ENCODE peak calls at places on chromosomes 1 and 21, in six cellular contexts. J is H9, T is H1, I is mesenchymal stem cell, P is neuronal stem cell, O is trophoblast cell. V is an unnamed sample.

GRCh38 chr1:99766378-99766800 is at the start of gene FRRS1:
- DNase-seq in I (peak), J (peak), O (peak), P (peak), T (no peak), V (peak)

GRCh38 chr1:30713211-30713770 is 10.1 kb downstream of the MATN1 start:
- DNase-seq in O (no peak), P (no peak), I (no peak), T (no peak), J (no peak), V (peak)

GRCh38 chr1:16183765-16184556 is 28.1 kb upstream of the EPHA2 start:
- DNase-seq in J (no peak), P (no peak), O (no peak), T (no peak), I (no peak), V (no peak)

GRCh38 chr1:73635021-73635420 is 563.0 kb downstream of the LRRIQ3 start:
- DNase-seq in J (no peak), P (no peak), I (peak), T (no peak), O (no peak), V (no peak)

GRCh38 chr1:68961143-68961542 is 464.3 kb upstream of the DEPDC1 start:
- DNase-seq in O (no peak), I (no peak), P (no peak), J (no peak), T (no peak), V (no peak)

GRCh38 chr1:208868554-208868953 is 624.4 kb upstream of the PLXNA2 start:
- DNase-seq in J (no peak), I (no peak), O (no peak), P (no peak), T (no peak), V (no peak)

GRCh38 chr1:34685225-34685624 is 69.6 kb upstream of the GJB5 start:
- DNase-seq in T (no peak), I (no peak), P (no peak), O (no peak), J (no peak), V (no peak)

GRCh38 chr1:33346921-33347649 is 26.2 kb upstream of the A3GALT2 start:
- DNase-seq in O (no peak), J (no peak), T (no peak), P (no peak), I (peak), V (peak)

DNA sequence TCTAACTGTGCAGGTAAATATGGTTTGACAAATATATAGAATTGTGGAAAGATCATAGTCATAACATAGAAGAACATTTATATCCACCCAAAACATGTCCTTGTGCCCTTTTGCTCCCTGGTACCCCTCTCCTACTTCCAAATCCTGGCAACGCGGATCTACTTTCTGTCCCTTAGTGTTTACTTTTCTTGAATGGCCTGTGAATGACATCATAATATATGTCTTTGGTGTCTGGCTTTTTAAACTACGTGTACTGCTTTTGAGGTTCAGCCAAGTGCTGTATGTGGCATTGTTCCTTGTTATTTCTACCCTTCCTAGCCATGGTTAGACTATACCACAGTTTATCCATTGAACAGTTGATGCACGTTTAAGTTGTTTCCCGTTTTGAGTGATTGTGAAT is 155.6 kb downstream of the SDCCAG8 start:
- DNase-seq in I (no peak), J (no peak), O (no peak), P (no peak), T (no peak), V (no peak)
- H4K8ac ChIP-seq in I (no peak), J (no peak), O (no peak), P (no peak), T (no peak), V (no peak)

GRCh38 chr1:109876617-109877319 is 33.9 kb upstream of the CSF1 start:
- DNase-seq in I (peak), O (no peak), T (peak), P (no peak), J (peak), V (peak)
- H3K4ac ChIP-seq in I (peak), O (peak), T (no peak), P (peak), J (no peak), V (peak)

DNA sequence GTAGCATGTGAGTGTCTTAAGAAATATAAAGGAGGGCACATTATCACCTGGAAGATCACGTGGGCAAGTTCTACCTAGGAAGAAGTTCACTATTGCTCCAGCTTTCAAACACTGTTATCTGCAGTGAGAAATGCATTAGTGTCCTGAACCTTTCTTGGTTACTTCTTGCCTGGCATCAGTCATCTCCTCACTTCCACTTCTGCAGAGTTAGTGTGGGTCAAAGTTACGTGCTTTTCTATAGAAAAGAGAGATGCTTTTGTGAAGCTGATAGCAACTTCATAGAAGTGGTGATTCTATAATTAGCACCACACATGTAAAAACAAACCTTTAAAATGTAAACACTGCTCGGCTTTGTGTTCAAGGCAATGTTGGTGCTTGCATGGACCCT is 57.2 kb downstream of the MRPS6 start:
- DNase-seq in P (no peak), O (no peak), J (no peak), T (no peak), I (no peak), V (no peak)
- H4K8ac ChIP-seq in P (no peak), O (no peak), J (no peak), T (no peak), I (no peak), V (peak)

DNA sequence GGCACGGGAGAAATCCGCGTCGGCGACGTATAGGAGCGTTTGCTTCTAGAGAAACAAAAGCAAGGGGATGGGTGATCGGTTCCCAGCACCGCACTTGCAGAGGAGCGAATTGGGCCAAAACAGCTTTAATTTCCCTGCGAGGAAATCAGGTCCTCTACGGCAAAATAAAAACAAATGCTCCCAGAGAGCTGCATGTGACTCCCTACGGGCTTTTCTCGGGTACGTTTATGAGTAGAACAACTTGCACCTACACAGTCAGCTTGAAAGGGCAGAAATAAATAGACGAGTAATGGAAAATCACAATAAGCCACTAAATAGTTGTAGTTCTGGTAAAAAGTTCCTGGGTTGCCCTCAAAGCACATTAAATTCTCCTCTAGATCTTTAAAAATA is 1.2 kb downstream of the NHLH2 start:
- DNase-seq in I (peak), J (no peak), O (no peak), P (no peak), T (no peak), V (no peak)
- H3K4ac ChIP-seq in I (no peak), J (no peak), O (peak), P (no peak), T (peak), V (no peak)

GRCh38 chr1:110034451-110035235 is at the start of gene STRIP1:
- DNase-seq in P (peak), J (peak), O (peak), I (peak), T (peak), V (peak)

GRCh38 chr1:110033421-110033820 is 1.0 kb upstream of the STRIP1 start:
- DNase-seq in J (no peak), P (no peak), T (no peak), I (no peak), O (no peak), V (no peak)

GRCh38 chr1:110032327-110032726 is 2.1 kb upstream of the STRIP1 start:
- DNase-seq in O (no peak), P (no peak), J (no peak), I (no peak), T (no peak), V (no peak)

GRCh38 chr1:110035236-110035752 is 870 bp downstream of the STRIP1 start:
- DNase-seq in J (no peak), I (no peak), T (no peak), O (no peak), P (peak), V (peak)

DNA sequence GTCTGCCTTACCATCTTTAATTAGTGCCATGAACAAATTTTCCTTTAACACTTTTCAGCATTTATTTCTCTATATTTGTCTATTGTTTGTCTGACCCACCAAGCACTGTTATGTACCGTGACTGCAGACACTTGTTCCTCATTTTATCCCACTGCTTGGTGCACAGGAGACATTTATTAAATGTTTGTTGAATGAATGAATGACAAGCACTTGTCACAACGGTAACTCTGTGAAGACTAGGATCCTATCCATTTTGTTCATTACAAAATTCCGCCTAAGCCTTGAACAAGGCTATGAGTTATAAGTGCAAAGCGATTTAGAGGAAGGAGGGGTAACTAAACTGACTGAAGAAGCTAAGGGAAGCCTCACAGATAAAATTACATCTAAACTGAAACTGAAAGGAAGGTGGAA is 379 bp upstream of the STRIP1 start:
- DNase-seq in T (no peak), P (no peak), O (no peak), J (no peak), I (no peak), V (no peak)
- H4K8ac ChIP-seq in T (no peak), P (no peak), O (no peak), J (peak), I (no peak), V (peak)

GRCh38 chr1:175844877-175845276 is 101.5 kb upstream of the TNR start:
- DNase-seq in J (no peak), O (no peak), P (no peak), I (no peak), T (no peak), V (no peak)

GRCh38 chr1:175840787-175841186 is 97.4 kb upstream of the TNR start:
- DNase-seq in I (no peak), P (no peak), J (no peak), T (no peak), O (no peak), V (no peak)

GRCh38 chr1:175841613-175842234 is 98.3 kb upstream of the TNR start:
- DNase-seq in T (no peak), I (no peak), O (no peak), J (no peak), P (no peak), V (no peak)

GRCh38 chr1:175842545-175842944 is 99.2 kb upstream of the TNR start:
- DNase-seq in P (no peak), T (no peak), I (no peak), O (no peak), J (no peak), V (no peak)

GRCh38 chr1:175839678-175840669 is 96.6 kb upstream of the TNR start:
- DNase-seq in P (no peak), T (no peak), O (no peak), J (no peak), I (peak), V (no peak)
- H3K4ac ChIP-seq in P (no peak), T (no peak), O (no peak), J (no peak), I (no peak), V (no peak)

DNA sequence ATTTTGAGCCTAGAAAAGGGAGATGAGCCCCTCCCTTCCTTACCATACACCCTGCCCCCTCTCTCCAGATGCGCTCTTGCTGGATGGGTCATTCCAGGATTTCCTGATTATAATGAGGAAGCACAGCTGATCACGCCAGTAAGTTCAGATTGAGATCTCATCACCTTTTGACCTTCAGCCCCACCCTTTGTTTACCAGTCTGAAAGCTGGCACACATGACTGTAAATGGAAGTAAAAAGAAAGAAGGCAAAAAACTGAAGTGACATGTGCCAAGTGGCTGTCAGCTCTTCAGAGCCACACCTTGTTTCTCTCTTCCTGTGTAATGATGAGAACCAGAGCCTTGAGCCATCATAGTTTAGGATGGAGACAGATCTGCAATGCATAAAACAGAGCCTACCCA is 27.9 kb downstream of the S1PR1 start:
- DNase-seq in J (no peak), O (no peak), P (no peak), I (no peak), T (no peak), V (no peak)
- H4K8ac ChIP-seq in J (no peak), O (no peak), P (no peak), I (no peak), T (no peak), V (no peak)

GRCh38 chr1:224123136-224123535 is 9.2 kb downstream of the FBXO28 start:
- DNase-seq in I (no peak), T (no peak), J (no peak), O (no peak), P (no peak), V (no peak)
- H3K4ac ChIP-seq in I (no peak), T (no peak), J (no peak), O (no peak), P (no peak), V (no peak)

GRCh38 chr1:150213170-150214098 is 22.5 kb downstream of the ANP32E start:
- DNase-seq in O (peak), J (peak), T (peak), I (peak), P (peak), V (peak)
- H4K8ac ChIP-seq in O (peak), J (no peak), T (no peak), I (peak), P (no peak), V (peak)

DNA sequence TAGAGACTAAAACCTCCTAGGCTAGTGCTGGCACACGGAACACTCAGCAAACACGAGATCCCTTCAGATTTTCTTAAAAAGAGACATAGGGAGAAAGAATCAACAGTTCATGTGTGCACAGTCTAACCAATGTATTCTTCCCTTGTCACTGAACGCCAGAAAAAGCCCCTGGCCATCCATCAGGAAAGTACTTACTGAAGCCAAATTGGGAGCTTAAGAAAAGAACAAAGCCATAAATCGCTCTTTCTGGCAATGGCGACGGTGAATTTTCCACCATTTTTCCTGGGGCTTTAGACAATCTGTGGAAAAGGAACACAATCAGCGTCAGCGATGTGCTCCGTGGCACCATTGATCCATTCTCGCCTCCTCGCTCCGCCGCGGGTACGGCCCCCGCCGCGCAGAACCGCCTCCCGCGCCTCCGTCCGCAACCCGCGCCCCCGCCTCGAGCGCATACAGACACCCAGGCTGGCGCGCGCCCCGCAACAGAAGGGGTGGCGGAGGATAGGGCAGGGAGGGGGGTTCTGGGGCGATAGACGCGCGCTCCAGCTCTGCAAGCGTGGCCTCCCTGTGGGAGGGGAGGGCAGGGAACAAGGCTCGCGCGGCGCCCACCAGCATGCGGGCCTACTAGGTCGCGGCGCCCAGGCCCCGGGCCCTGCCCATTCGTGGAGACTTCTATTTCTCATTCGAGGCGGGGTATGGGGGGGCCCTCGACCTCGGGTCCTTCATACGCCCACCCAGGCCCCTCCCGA is 458 bp downstream of the PIGP start:
- DNase-seq in P (no peak), I (peak), T (no peak), J (no peak), O (no peak), V (peak)
- H3K4ac ChIP-seq in P (peak), I (peak), T (peak), J (no peak), O (peak), V (peak)

V was measured in IMR-90.